ENCODE peak calls at places on chromosomes 16 and 17, in nine cellular contexts. G is endodermal cell, W is endothelial cell of umbilical vein, D is fibroblast of pulmonary artery, N is GM06990, Y is adrenal gland, X is OCI-LY7, Z is mucosa of descending colon, T is dorsolateral prefrontal cortex. Q is an unnamed sample.

GRCh38 chr17:10968007-10968406 is 130.1 kb upstream of the PIRT start:
- DNase-seq in Y (no peak), N (no peak), G (no peak), Z (no peak), X (no peak), D (no peak), W (no peak), T (no peak), Q (no peak)

GRCh38 chr17:67912656-67913055 is 83.6 kb downstream of the C17orf58 start:
- DNase-seq in X (no peak), Y (no peak), N (no peak), Z (no peak), D (no peak), T (no peak), W (no peak), G (no peak), Q (no peak)

GRCh38 chr16:87160218-87160617 is 157.0 kb downstream of the C16orf95 start:
- DNase-seq in N (no peak), G (no peak), X (no peak), D (no peak), Z (no peak), Y (no peak), T (no peak), W (no peak), Q (no peak)

GRCh38 chr17:78484300-78485159 is 92.7 kb downstream of the DNAH17 start:
- DNase-seq in G (peak), N (peak), Z (peak), D (no peak), T (no peak), X (peak), W (peak), Y (no peak), Q (peak)

GRCh38 chr16:46906360-46907060 is 22.3 kb downstream of the GPT2 start:
- DNase-seq in G (no peak), D (no peak), W (no peak), Y (no peak), N (no peak), Z (no peak), T (no peak), X (no peak), Q (no peak)

GRCh38 chr16:24430937-24431760 is 108.2 kb upstream of the RBBP6 start:
- DNase-seq in G (no peak), Y (no peak), W (no peak), T (no peak), Z (no peak), D (no peak), N (peak), X (no peak), Q (peak)

GRCh38 chr17:2580156-2580555 is 13.3 kb upstream of the PAFAH1B1 start:
- DNase-seq in D (no peak), Y (no peak), Z (no peak), N (no peak), W (no peak), X (no peak), G (peak), T (no peak), Q (no peak)

GRCh38 chr17:66540131-66540781 is 237.8 kb downstream of the PRKCA start:
- DNase-seq in Y (no peak), G (peak), X (peak), W (no peak), N (no peak), T (peak), Z (peak), D (peak), Q (no peak)

GRCh38 chr16:31063495-31063842 is 10.6 kb downstream of the ZNF668 start:
- DNase-seq in T (no peak), X (no peak), Z (no peak), N (no peak), Y (no peak), G (no peak), W (no peak), D (no peak), Q (no peak)

GRCh38 chr16:68909099-68909733 is 65.9 kb downstream of the TANGO6 start:
- DNase-seq in G (no peak), Y (peak), D (peak), T (no peak), N (no peak), W (no peak), X (no peak), Z (no peak), Q (no peak)

GRCh38 chr17:34437188-34437587 is 74.2 kb upstream of the CCL1 start:
- DNase-seq in G (no peak), W (no peak), X (no peak), Z (no peak), N (no peak), D (no peak), T (no peak), Y (no peak), Q (no peak)

DNA sequence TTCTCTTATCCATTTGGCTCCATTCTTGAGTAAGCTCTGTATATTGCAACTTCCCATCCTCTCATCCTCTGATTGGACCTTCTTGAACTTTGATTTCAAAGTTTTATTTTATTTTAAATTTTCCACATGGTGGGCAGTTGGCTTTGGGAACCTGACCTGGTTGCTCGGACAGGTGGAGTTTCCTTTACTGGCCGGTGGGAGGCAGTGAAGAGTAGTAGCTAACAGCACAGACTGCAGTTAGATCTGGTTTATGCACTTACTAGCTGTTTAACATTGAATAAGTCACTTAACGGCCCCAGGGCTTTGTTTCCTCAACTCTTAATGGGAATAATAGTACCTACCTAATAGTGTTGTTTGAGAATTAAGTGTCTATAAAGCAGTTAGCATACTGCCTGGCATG is 92.8 kb downstream of the GPR139 start:
- DNase-seq in W (peak), N (no peak), T (no peak), X (no peak), Y (no peak), Z (no peak), D (peak), G (peak), Q (peak)
- TF ChIP-seq CTCF in W (peak), N (peak), T (no peak), X (peak), Y (no peak), Z (no peak), D (peak), G (peak), Q (peak)

GRCh38 chr16:71817690-71818089 is 9.1 kb upstream of the AP1G1 start:
- DNase-seq in X (no peak), T (no peak), G (no peak), Y (no peak), D (no peak), W (no peak), Z (no peak), N (no peak), Q (no peak)
- H3K4me3 ChIP-seq in X (peak), T (no peak), G (no peak), Y (no peak), D (no peak), W (no peak), Z (no peak), N (peak), Q (peak)

DNA sequence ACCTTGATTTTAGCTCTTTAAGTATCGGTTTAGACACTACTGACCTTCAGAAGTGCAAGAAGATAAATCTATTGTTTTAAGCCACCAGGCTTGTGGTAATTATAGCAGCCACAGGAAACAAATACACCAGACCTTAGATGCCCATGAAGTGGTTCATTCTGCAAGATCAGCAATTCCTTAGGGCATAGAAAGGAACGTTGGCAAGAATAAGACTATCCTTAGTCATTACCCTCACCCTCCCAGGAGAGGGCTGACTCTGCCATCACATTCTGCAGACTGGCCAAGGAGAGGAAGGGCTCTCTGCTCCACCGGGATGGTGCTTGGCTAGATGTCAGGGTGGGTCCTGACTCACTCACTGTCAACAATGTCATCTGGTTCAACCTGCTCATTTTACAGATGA is 14.1 kb upstream of the NDEL1 start:
- DNase-seq in Z (no peak), Y (no peak), G (peak), D (no peak), T (no peak), X (no peak), N (no peak), W (peak), Q (no peak)
- TF ChIP-seq CTCF in Z (no peak), Y (no peak), G (no peak), D (no peak), T (no peak), X (no peak), N (no peak), W (no peak), Q (no peak)

GRCh38 chr17:69608808-69609494 is 194.5 kb downstream of the MAP2K6 start:
- DNase-seq in G (no peak), D (peak), X (no peak), Y (peak), W (peak), T (no peak), N (no peak), Z (no peak), Q (no peak)
- H3K4me3 ChIP-seq in G (no peak), D (no peak), X (no peak), Y (no peak), W (no peak), T (no peak), N (no peak), Z (no peak), Q (no peak)

DNA sequence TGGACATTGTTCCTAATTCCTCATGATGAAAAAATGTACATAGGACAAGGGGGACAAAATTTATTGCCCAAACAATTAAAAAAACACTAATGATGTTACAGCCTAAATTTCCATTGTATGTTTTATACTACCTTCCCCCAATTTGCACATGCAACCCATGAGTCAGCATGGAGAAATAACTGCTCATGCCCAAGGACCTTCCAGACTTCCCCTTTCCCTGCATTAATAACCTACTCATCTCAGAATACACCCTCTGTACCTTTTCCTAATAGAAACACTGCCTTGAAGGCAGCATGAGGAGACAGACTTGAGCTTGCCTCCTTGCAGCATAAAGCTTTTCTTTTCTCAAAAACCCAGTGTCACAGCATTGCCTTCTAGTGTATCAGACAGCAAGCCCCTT is 2402.8 kb downstream of the TP53TG3F start:
- DNase-seq in Z (no peak), G (no peak), W (no peak), T (no peak), X (no peak), Y (no peak), N (no peak), D (no peak), Q (no peak)
- TF ChIP-seq CTCF in Z (no peak), G (no peak), W (no peak), T (no peak), X (no peak), Y (no peak), N (no peak), D (no peak), Q (no peak)

GRCh38 chr16:3952342-3953131 is 72.0 kb upstream of the CREBBP start:
- DNase-seq in X (peak), Y (peak), W (no peak), G (peak), Z (peak), D (peak), N (no peak), T (no peak), Q (no peak)
- H3K4me3 ChIP-seq in X (no peak), Y (no peak), W (no peak), G (no peak), Z (no peak), D (no peak), N (no peak), T (no peak), Q (no peak)

GRCh38 chr16:64974381-64974780 is 147.5 kb downstream of the CDH11 start:
- DNase-seq in N (no peak), D (no peak), Y (no peak), G (no peak), X (no peak), Z (no peak), W (no peak), T (no peak), Q (no peak)
- TF ChIP-seq CTCF in N (no peak), D (no peak), Y (no peak), G (no peak), X (no peak), Z (no peak), W (no peak), T (no peak), Q (no peak)

GRCh38 chr16:88771294-88771772 is 13.7 kb downstream of the PIEZO1 start:
- DNase-seq in N (no peak), Y (no peak), T (no peak), Z (no peak), D (no peak), X (no peak), G (no peak), W (no peak), Q (no peak)

GRCh38 chr16:88773812-88774291 is 11.2 kb downstream of the PIEZO1 start:
- DNase-seq in Y (peak), T (no peak), G (peak), W (peak), N (no peak), D (peak), X (no peak), Z (no peak), Q (no peak)

GRCh38 chr16:88774544-88775393 is 10.3 kb downstream of the PIEZO1 start:
- DNase-seq in D (no peak), W (no peak), X (no peak), Z (no peak), N (no peak), Y (no peak), T (no peak), G (no peak), Q (no peak)

GRCh38 chr16:88770459-88771293 is 14.3 kb downstream of the PIEZO1 start:
- DNase-seq in X (no peak), T (no peak), N (peak), Z (peak), D (peak), G (peak), W (peak), Y (peak), Q (no peak)

DNA sequence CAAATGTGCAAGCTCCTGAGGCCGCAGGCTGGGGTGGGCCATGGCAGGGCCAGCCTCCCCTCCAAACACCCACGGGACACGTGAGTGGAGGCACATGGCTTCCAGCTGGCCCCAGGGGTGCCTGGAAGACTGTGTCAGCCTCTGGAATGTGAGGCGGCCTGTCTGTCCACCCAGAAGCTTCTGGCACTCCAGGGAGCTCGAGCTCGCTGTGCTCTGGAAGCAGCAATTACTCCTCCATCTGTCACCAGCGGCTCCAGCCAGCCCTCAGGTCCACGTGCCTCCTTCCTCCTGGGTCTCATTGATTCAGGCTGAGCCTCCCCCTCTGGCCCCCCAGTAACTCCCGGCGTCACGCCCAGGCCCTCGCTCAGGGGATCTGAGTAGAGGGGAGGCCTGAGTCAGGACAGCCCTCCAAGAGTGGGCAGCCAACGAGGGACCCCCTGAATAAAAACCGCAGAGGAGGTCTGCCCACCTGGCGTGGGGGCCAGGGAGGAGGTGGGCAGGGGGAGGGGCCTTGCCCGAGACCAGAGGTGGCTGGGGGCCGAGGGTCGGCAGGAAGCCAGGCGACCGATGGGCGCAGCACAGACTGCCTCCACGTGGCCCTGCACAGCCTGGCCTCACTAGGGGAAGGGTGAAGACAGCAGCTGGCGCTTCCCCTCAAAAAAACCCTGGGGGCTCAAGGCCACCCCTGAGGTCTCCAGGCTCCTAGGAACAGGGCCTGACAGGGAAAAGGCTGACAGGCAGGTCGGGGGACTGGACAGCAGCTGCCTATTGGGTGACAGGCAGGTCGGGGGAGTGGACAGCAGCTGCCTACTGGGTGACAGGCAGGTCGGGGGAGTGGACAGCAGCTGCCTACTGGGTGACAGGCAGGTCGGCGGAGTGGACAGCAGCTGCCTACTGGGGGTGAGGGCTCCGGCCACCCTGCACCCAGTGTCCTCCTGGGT is 11.9 kb downstream of the PIEZO1 start:
- DNase-seq in W (no peak), D (peak), G (no peak), Y (peak), Z (no peak), T (no peak), X (no peak), N (no peak), Q (no peak)
- H3K4me3 ChIP-seq in W (no peak), D (no peak), G (no peak), Y (no peak), Z (no peak), T (no peak), X (no peak), N (no peak), Q (no peak)

Q was measured in GM12865.